ENCODE peak calls at places on chromosomes 4 and X, in five cellular contexts. K is uterus; E is omental fat pad; T is activated naive CD4-positive, alpha-beta T cell treated with anti-CD3 and anti-CD28 coated beads, Interleukin-2, amount 10 ng/mL, durations not matched to agents 7 days and 5 days; D is LHCN-M2. Y is an unnamed sample.

GRCh38 chrX:6052111-6052745 is 176.4 kb downstream of the NLGN4X start:
- DNase-seq in K (no peak), E (no peak), T (no peak), D (no peak), Y (no peak)

GRCh38 chr4:124262211-124263179 is 450.0 kb downstream of the ANKRD50 start:
- DNase-seq in K (peak), E (peak), T (peak), D (peak), Y (peak)

GRCh38 chr4:81358173-81358572 is 113.5 kb downstream of the RASGEF1B start:
- DNase-seq in K (no peak), E (no peak), T (no peak), D (no peak), Y (no peak)

GRCh38 chrX:78123190-78123589 is 16.3 kb downstream of the TAF9B start:
- DNase-seq in K (no peak), E (no peak), T (no peak), D (peak), Y (peak)

GRCh38 chrX:69614896-69615295 is 1.0 kb upstream of the EDA start:
- DNase-seq in K (peak), E (no peak), T (no peak), D (no peak), Y (no peak)

GRCh38 chr4:52312722-52313121 is 261.6 kb downstream of the SPATA18 start:
- DNase-seq in K (no peak), E (no peak), T (no peak), D (no peak), Y (no peak)

GRCh38 chr4:177246636-177247584 is 62.8 kb upstream of the NEIL3 start:
- DNase-seq in K (no peak), E (no peak), T (no peak), D (peak), Y (no peak)

GRCh38 chr4:113955948-113956347 is 23.5 kb downstream of the ARSJ start:
- DNase-seq in K (no peak), E (no peak), T (no peak), D (no peak), Y (no peak)

GRCh38 chr4:1248262-1249147 is at the start of gene CTBP1:
- DNase-seq in K (peak), E (no peak), T (peak), D (peak), Y (peak)

GRCh38 chrX:65755786-65756185 is 88.3 kb downstream of the MSN start:
- DNase-seq in K (no peak), E (no peak), T (no peak), D (no peak), Y (no peak)

GRCh38 chr4:179285696-179286095 is 1843.5 kb upstream of the AGA start:
- DNase-seq in K (no peak), E (no peak), T (no peak), D (no peak), Y (no peak)

GRCh38 chrX:3094261-3094660 is 53.0 kb downstream of the ARSF start:
- DNase-seq in K (no peak), E (no peak), T (no peak), D (no peak), Y (peak)

GRCh38 chr4:138816883-138817282 is 198.7 kb upstream of the NOCT start:
- DNase-seq in K (no peak), E (no peak), T (no peak), D (no peak), Y (no peak)

GRCh38 chr4:55184600-55185523 is 59.5 kb upstream of the KDR start:
- DNase-seq in K (no peak), E (no peak), T (peak), D (peak), Y (peak)

GRCh38 chr4:1209821-1210220 is 37.4 kb upstream of the SPON2 start:
- DNase-seq in K (peak), E (no peak), T (no peak), D (peak), Y (peak)

GRCh38 chr4:83613023-83613422 is 77.1 kb downstream of the GPAT3 start:
- DNase-seq in K (no peak), E (no peak), T (no peak), D (no peak), Y (no peak)

GRCh38 chr4:2791518-2792395 is 1.1 kb upstream of the SH3BP2 start:
- DNase-seq in K (peak), E (no peak), T (no peak), D (no peak), Y (no peak)

GRCh38 chrX:134999469-134999868 is 8.7 kb downstream of the SMIM10 start:
- DNase-seq in K (no peak), E (no peak), T (no peak), D (peak), Y (peak)

GRCh38 chr4:87502580-87503238 is 26.5 kb downstream of the SPARCL1 start:
- DNase-seq in K (no peak), E (no peak), T (no peak), D (peak), Y (peak)

GRCh38 chrX:24153175-24153795 is 3.8 kb downstream of the ZFX start:
- DNase-seq in K (no peak), E (no peak), T (peak), D (no peak), Y (peak)

GRCh38 chr4:102641796-102642195 is 119.0 kb downstream of the MANBA start:
- DNase-seq in K (no peak), E (no peak), T (no peak), D (no peak), Y (peak)

GRCh38 chr4:60724623-60725022 is 475.5 kb upstream of the ADGRL3 start:
- DNase-seq in K (peak), E (no peak), T (no peak), D (no peak), Y (peak)

GRCh38 chr4:56880572-56880971 is 27.1 kb upstream of the REST start:
- DNase-seq in K (no peak), E (no peak), T (no peak), D (peak), Y (no peak)

GRCh38 chrX:154362085-154362742 is 12.2 kb downstream of the FLNA start:
- DNase-seq in K (no peak), E (no peak), T (no peak), D (no peak), Y (no peak)

GRCh38 chrX:49838374-49838773 is 9.3 kb downstream of the PAGE4 start:
- DNase-seq in K (no peak), E (no peak), T (peak), D (peak), Y (peak)

GRCh38 chr4:100895572-100896197 is 377.9 kb upstream of the EMCN start:
- DNase-seq in K (no peak), E (no peak), T (no peak), D (peak), Y (peak)

GRCh38 chr4:82777857-82778525 is 20.6 kb downstream of the SCD5 start:
- DNase-seq in K (no peak), E (no peak), T (no peak), D (no peak), Y (no peak)

GRCh38 chr4:53507671-53508286 is 83.5 kb downstream of the LNX1 start:
- DNase-seq in K (no peak), E (no peak), T (no peak), D (peak), Y (peak)

GRCh38 chr4:128517739-128518510 is 230.3 kb upstream of the PGRMC2 start:
- DNase-seq in K (peak), E (no peak), T (no peak), D (peak), Y (peak)

GRCh38 chr4:53647547-53647946 is 56.3 kb upstream of the LNX1 start:
- DNase-seq in K (no peak), E (no peak), T (no peak), D (no peak), Y (no peak)

GRCh38 chrX:9311411-9312160 is 153.3 kb upstream of the TBL1X start:
- DNase-seq in K (no peak), E (no peak), T (no peak), D (peak), Y (peak)